ENCODE peak calls at places on chromosomes 4 and X, in five cellular contexts. C, A, Z, B and M are unnamed samples.
A peak's percentile ranks its signal among the peaks of the same experiment; 100 is the strongest.

GRCh38 chrX:11137543-11138139 is 26.5 kb downstream of the HCCS start:
- DNase-seq in C (peak; percentile 23), A (no peak), Z (no peak), B (no peak), M (peak; percentile 75)

GRCh38 chrX:107978080-107978479 is 4.1 kb downstream of the TEX13B start:
- DNase-seq in C (no peak), A (no peak), Z (no peak), B (no peak), M (no peak)

GRCh38 chrX:54891573-54891972 is 29.1 kb upstream of the TRO start:
- DNase-seq in C (peak; percentile 26), A (peak; percentile 27), Z (peak; percentile 19), B (no peak), M (peak; percentile 12)

GRCh38 chrX:8139713-8140112 is 31.4 kb downstream of the VCX2 start:
- DNase-seq in C (no peak), A (no peak), Z (no peak), B (no peak), M (no peak)

GRCh38 chr4:87071401-87071800 is 136.6 kb downstream of the AFF1 start:
- DNase-seq in C (no peak), A (no peak), Z (peak; percentile 37), B (no peak), M (no peak)

GRCh38 chr4:77662396-77662795 is 56.8 kb downstream of the CXCL13 start:
- DNase-seq in C (no peak), A (no peak), Z (peak; percentile 34), B (no peak), M (no peak)

GRCh38 chr4:134122903-134123302 is 78.7 kb downstream of the PABPC4L start:
- DNase-seq in C (no peak), A (no peak), Z (no peak), B (no peak), M (no peak)

GRCh38 chr4:154618708-154619315 is 6.4 kb upstream of the FGG start:
- DNase-seq in C (peak; percentile 76), A (peak; percentile 23), Z (peak; percentile 70), B (no peak), M (no peak)

GRCh38 chr4:150308824-150309472 is 230.7 kb downstream of the DCLK2 start:
- DNase-seq in C (peak; percentile 3), A (no peak), Z (no peak), B (no peak), M (no peak)

GRCh38 chr4:10803944-10804343 is 119.4 kb upstream of the CLNK start:
- DNase-seq in C (no peak), A (no peak), Z (no peak), B (no peak), M (no peak)

GRCh38 chr4:154416183-154416543 is 75.4 kb downstream of the DCHS2 start:
- DNase-seq in C (peak; percentile 6), A (peak; percentile 21), Z (peak; percentile 20), B (no peak), M (no peak)

GRCh38 chr4:95049838-95050237 is 292.1 kb downstream of the BMPR1B start:
- DNase-seq in C (no peak), A (no peak), Z (no peak), B (no peak), M (no peak)

GRCh38 chr4:184846531-184846930 is 20.8 kb upstream of the ACSL1 start:
- DNase-seq in C (no peak), A (no peak), Z (no peak), B (no peak), M (no peak)

GRCh38 chrX:113429011-113429410 is 588.4 kb upstream of the AMOT start:
- DNase-seq in C (no peak), A (no peak), Z (no peak), B (no peak), M (no peak)

GRCh38 chr4:108783666-108784463 is 21.0 kb upstream of the ETNPPL start:
- DNase-seq in C (peak; percentile 14), A (no peak), Z (no peak), B (no peak), M (no peak)

GRCh38 chr4:99885063-99885664 is 9.1 kb downstream of the LAMTOR3 start:
- DNase-seq in C (peak; percentile 51), A (no peak), Z (no peak), B (no peak), M (no peak)

GRCh38 chrX:153862369-153863250 is 23.4 kb downstream of the L1CAM start:
- DNase-seq in C (no peak), A (no peak), Z (no peak), B (no peak), M (no peak)

GRCh38 chr4:1039493-1040343 is 28.3 kb downstream of the FGFRL1 start:
- DNase-seq in C (no peak), A (peak; percentile 81), Z (peak; percentile 44), B (no peak), M (no peak)

GRCh38 chr4:172657112-172657511 is 511.5 kb upstream of the GALNT7 start:
- DNase-seq in C (no peak), A (no peak), Z (no peak), B (no peak), M (no peak)

GRCh38 chr4:24850669-24851068 is 55.3 kb downstream of the SOD3 start:
- DNase-seq in C (peak; percentile 10), A (no peak), Z (peak; percentile 10), B (no peak), M (no peak)

GRCh38 chr4:76504613-76505465 is 69.8 kb downstream of the SHROOM3 start:
- DNase-seq in C (peak; percentile 39), A (no peak), Z (no peak), B (no peak), M (no peak)

GRCh38 chr4:41611881-41612871 is 74.2 kb downstream of the LIMCH1 start:
- DNase-seq in C (peak; percentile 17), A (peak; percentile 34), Z (peak; percentile 51), B (no peak), M (peak; percentile 37)

GRCh38 chrX:153639177-153640044 is 7.6 kb upstream of the DUSP9 start:
- DNase-seq in C (no peak), A (no peak), Z (no peak), B (no peak), M (no peak)

GRCh38 chr4:105944535-105944934 is 49.3 kb downstream of the NPNT start:
- DNase-seq in C (no peak), A (no peak), Z (no peak), B (no peak), M (no peak)

GRCh38 chr4:118905546-118905945 is 16.9 kb downstream of the SYNPO2 start:
- DNase-seq in C (no peak), A (peak; percentile 42), Z (no peak), B (no peak), M (no peak)

GRCh38 chr4:82770607-82771006 is 28.0 kb downstream of the SCD5 start:
- DNase-seq in C (no peak), A (no peak), Z (no peak), B (no peak), M (no peak)

GRCh38 chr4:182242793-182243192 is 409 bp upstream of the TENM3 start:
- DNase-seq in C (no peak), A (no peak), Z (no peak), B (no peak), M (no peak)

GRCh38 chr4:79682801-79683217 is 274.8 kb upstream of the GK2 start:
- DNase-seq in C (no peak), A (no peak), Z (no peak), B (no peak), M (no peak)

DNA sequence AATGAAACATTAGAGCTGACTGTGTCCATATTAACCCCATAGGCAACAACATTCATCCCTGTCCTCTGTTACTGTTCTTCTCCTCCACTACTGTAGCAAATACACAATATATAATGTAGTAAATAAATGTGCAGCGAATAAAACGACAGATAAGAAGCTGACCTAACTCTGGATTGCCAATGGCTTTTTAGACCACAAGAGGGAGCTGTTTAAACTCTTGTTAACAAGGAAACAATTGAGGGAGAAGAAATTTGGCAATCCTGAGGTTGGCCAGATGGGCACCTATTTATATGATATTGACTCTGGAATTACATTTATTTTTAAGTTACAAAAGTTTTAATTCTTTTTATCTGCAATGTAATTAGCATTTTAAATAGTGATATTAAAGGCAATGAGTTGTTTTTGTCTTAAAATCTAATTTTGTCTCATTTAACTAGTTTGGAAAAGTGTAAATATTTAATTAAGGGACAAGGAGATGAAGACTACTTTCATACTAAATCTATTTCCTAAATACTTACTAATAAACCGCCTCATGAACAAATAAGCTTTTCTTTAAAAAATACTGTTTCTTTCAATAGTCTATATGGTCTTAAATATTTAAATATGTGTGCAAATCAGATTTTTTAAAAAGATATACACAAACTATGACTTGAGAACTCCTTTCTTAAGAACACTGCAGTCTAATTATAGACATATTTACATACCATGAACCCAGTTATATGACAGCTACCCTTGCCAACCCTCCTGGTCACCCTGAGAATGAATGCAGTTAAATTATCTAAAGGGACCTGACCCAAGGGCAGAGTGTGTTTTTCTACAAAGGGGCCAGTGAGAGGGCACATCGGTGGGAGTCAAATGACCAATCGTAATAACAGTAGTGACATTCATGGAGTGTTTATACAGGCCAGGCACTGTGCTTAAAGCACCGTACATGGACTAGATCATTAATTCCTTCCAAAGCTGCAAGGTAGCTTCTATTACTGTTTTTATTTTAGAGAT is 52.9 kb upstream of the HPF1 start:
- DNase-seq in C (peak; percentile 76), A (no peak), Z (peak; percentile 10), B (no peak), M (peak; percentile 75)
- H3K4me3 ChIP-seq in C (no peak overlapping the region), A (no peak overlapping the region), Z (no peak overlapping the region), B (no peak overlapping the region), M (no peak overlapping the region)

DNA sequence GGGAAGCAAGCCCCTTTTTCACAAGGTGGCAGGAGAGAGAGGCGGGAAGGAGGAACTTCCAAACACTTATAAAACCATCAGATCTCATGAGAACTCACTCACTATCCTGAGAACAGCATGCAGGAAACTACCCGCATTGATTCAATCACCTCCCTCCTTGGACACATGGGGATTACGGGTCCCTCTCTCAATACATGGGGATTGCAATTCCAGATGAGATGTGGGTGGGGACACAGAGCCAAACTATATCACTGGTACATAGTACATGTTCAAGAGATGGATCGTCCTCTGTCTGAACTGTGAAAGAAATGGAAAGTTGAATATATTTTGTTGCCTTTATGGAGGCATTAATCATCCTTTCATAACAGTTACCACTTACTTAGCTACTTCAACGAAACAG is 12.8 kb downstream of the EREG start:
- DNase-seq in C (no peak), A (no peak), Z (no peak), B (no peak), M (no peak)
- H3K4me1 ChIP-seq in C (peaks cover 62% of the 10 kb centered on the region), A (no peaks in the 10 kb centered on the region), Z (peaks cover 23% of the 10 kb centered on the region), B (peaks cover 5% of the 10 kb centered on the region), M (no peaks in the 10 kb centered on the region)

GRCh38 chr4:90498175-90498574 is 371.0 kb downstream of the CCSER1 start:
- DNase-seq in C (no peak), A (no peak), Z (no peak), B (no peak), M (no peak)

GRCh38 chr4:90495211-90495610 is 368.0 kb downstream of the CCSER1 start:
- DNase-seq in C (no peak), A (no peak), Z (no peak), B (no peak), M (no peak)

GRCh38 chr4:90495936-90496335 is 368.7 kb downstream of the CCSER1 start:
- DNase-seq in C (peak; percentile 11), A (no peak), Z (no peak), B (no peak), M (no peak)
- TF ChIP-seq EP300 in C (no peak), A (no peak), Z (no peak), B (no peak), M (no peak)

DNA sequence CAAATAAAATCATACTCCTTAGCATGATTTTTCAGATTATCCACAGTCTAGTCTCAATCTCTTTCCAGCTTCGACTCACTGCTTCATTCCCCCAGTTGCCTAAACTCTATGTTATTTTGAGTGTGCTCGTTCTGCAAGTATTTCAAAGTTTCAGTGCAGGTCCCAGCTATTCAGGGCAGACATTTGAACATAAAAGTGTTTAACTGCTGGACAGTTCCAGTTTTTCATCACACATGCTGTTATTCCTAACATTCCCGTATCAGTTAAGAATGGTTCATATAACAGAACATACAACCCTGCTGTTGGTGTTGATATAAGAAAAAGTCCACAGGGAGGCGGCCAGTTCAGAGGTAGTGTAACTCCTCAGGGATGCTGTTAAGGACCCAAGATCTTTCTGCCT is 113.3 kb downstream of the SLIT2 start:
- DNase-seq in C (no peak), A (no peak), Z (no peak), B (no peak), M (no peak)
- H3K4me3 ChIP-seq in C (no peak overlapping the region), A (no peak overlapping the region), Z (no peak overlapping the region), B (no peak overlapping the region), M (no peak overlapping the region)